ENCODE peak calls at places on chromosomes 6 and 20, in six cellular contexts. V is activated CD4-positive, alpha-beta T cell treated with anti-CD3 and anti-CD28 coated beads, Interleukin-2, amount 10 ng/mL, durations not matched to agents 7 days and 5 days; W is dorsolateral prefrontal cortex; I is HFFc6; H is hippocampal formation; X is effector CD4-positive, alpha-beta T cell. L is an unnamed sample.

GRCh38 chr20:46332373-46333135 is 24.3 kb upstream of the CDH22 start:
- DNase-seq in V (no peak), W (no peak), I (no peak), H (no peak), X (no peak), L (no peak)

GRCh38 chr6:7262746-7263335 is 50.2 kb downstream of the SSR1 start:
- DNase-seq in V (no peak), W (no peak), I (no peak), H (no peak), X (no peak), L (no peak)

GRCh38 chr6:50198245-50198644 is 148.5 kb upstream of the DEFB112 start:
- DNase-seq in V (no peak), W (no peak), I (no peak), H (no peak), X (no peak), L (no peak)

GRCh38 chr6:157089851-157090250 is 233.5 kb downstream of the TMEM242 start:
- DNase-seq in V (no peak), W (no peak), I (peak), H (no peak), X (no peak), L (no peak)

GRCh38 chr6:66662196-66662595 is 955.2 kb upstream of the EYS start:
- DNase-seq in V (no peak), W (no peak), I (no peak), H (no peak), X (no peak), L (no peak)

GRCh38 chr6:89375427-89375868 is 22.9 kb upstream of the UBE2J1 start:
- DNase-seq in V (peak), W (no peak), I (no peak), H (no peak), X (peak), L (no peak)

GRCh38 chr20:45917790-45918141 is 5.8 kb upstream of the PLTP start:
- DNase-seq in V (no peak), W (peak), I (no peak), H (peak), X (no peak), L (no peak)

GRCh38 chr6:15621203-15622044 is 41.4 kb downstream of the DTNBP1 start:
- DNase-seq in V (no peak), W (no peak), I (no peak), H (no peak), X (no peak), L (peak)

GRCh38 chr6:29653452-29654038 is 3.3 kb upstream of the MOG start:
- DNase-seq in V (peak), W (no peak), I (peak), H (peak), X (peak), L (peak)

GRCh38 chr20:53165452-53165851 is 193.3 kb downstream of the TSHZ2 start:
- DNase-seq in V (no peak), W (no peak), I (no peak), H (no peak), X (no peak), L (no peak)

GRCh38 chr20:3218307-3218988 is 9.2 kb downstream of the ITPA start:
- DNase-seq in V (peak), W (no peak), I (no peak), H (peak), X (peak), L (no peak)

GRCh38 chr20:20561841-20562240 is 150.6 kb downstream of the RALGAPA2 start:
- DNase-seq in V (no peak), W (no peak), I (no peak), H (no peak), X (no peak), L (no peak)

GRCh38 chr20:40506567-40506966 is 182.5 kb downstream of the MAFB start:
- DNase-seq in V (peak), W (peak), I (no peak), H (peak), X (no peak), L (peak)

GRCh38 chr6:98944598-98945011 is 3.1 kb downstream of the FBXL4 start:
- DNase-seq in V (no peak), W (no peak), I (peak), H (no peak), X (no peak), L (peak)

GRCh38 chr20:57849126-57849867 is 139.5 kb upstream of the PMEPA1 start:
- DNase-seq in V (no peak), W (no peak), I (no peak), H (no peak), X (no peak), L (no peak)

GRCh38 chr6:154403803-154404202 is 47.2 kb upstream of the IPCEF1 start:
- DNase-seq in V (no peak), W (no peak), I (peak), H (no peak), X (no peak), L (peak)

GRCh38 chr6:42104095-42104806 is 38.2 kb downstream of the C6orf132 start:
- DNase-seq in V (peak), W (no peak), I (no peak), H (no peak), X (peak), L (no peak)

GRCh38 chr6:63640062-63640461 is 4.5 kb downstream of the PHF3 start:
- DNase-seq in V (no peak), W (no peak), I (peak), H (no peak), X (no peak), L (peak)

GRCh38 chr6:34236423-34237315 is at the start of gene HMGA1:
- DNase-seq in V (peak), W (peak), I (peak), H (peak), X (peak), L (no peak)

GRCh38 chr6:53928641-53929339 is 134.0 kb downstream of the LRRC1 start:
- DNase-seq in V (no peak), W (no peak), I (no peak), H (no peak), X (no peak), L (no peak)

GRCh38 chr20:57150559-57150958 is 115.9 kb downstream of the BMP7 start:
- DNase-seq in V (no peak), W (no peak), I (no peak), H (no peak), X (no peak), L (no peak)

GRCh38 chr6:141657812-141658211 is 474.9 kb upstream of the GJE1 start:
- DNase-seq in V (no peak), W (no peak), I (no peak), H (no peak), X (no peak), L (no peak)

GRCh38 chr6:113655761-113656160 is 201.4 kb upstream of the MARCKS start:
- DNase-seq in V (no peak), W (no peak), I (no peak), H (no peak), X (no peak), L (no peak)

GRCh38 chr20:63033635-63034510 is 27.1 kb upstream of the BHLHE23 start:
- DNase-seq in V (no peak), W (no peak), I (no peak), H (no peak), X (no peak), L (no peak)

GRCh38 chr6:5531853-5532375 is 270.6 kb downstream of the FARS2 start:
- DNase-seq in V (no peak), W (no peak), I (no peak), H (no peak), X (no peak), L (no peak)